ENCODE peak calls at places on chromosomes 16 and 17, in eight cellular contexts. N is glutamatergic neuron, B is nephron progenitor cell, I is MM.1S, P is breast epithelium, T is HFFc6, F is GM10248, O is dorsolateral prefrontal cortex. U is an unnamed sample.

GRCh38 chr16:87407511-87408112 is 15.5 kb downstream of the MAP1LC3B start:
- DNase-seq in O (no peak), B (no peak), F (no peak), I (peak; percentile 84), N (no peak), T (no peak), P (peak; percentile 59), U (no peak)

GRCh38 chr17:49454050-49454449 is 39.4 kb upstream of the PHB1 start:
- DNase-seq in T (peak; percentile 7), B (no peak), N (no peak), F (no peak), O (peak; percentile 75), I (no peak), P (peak; percentile 66), U (no peak)

GRCh38 chr16:31052131-31052530 is 18.8 kb downstream of the STX4 start:
- DNase-seq in O (no peak), P (no peak), B (no peak), F (no peak), T (peak; percentile 95), I (no peak), N (no peak), U (no peak)

GRCh38 chr17:19541445-19541844 is 7.8 kb downstream of the SLC47A1 start:
- DNase-seq in B (no peak), O (no peak), I (no peak), F (no peak), T (no peak), P (no peak), N (no peak), U (no peak)

GRCh38 chr17:1590031-1590746 is 27.6 kb upstream of the PITPNA start:
- DNase-seq in F (no peak), T (peak; percentile 81), B (no peak), P (no peak), I (no peak), N (no peak), O (peak; percentile 59), U (peak; percentile 60)

GRCh38 chr17:81254955-81255717 is 16.0 kb downstream of the NDUFAF8 start:
- DNase-seq in N (peak; percentile 73), I (no peak), O (peak; percentile 47), T (peak; percentile 77), F (no peak), B (peak; percentile 72), P (peak; percentile 63), U (no peak)

GRCh38 chr16:89476379-89476778 is 14.0 kb downstream of the ANKRD11 start:
- DNase-seq in O (no peak), N (no peak), F (no peak), B (no peak), P (peak; percentile 47), T (no peak), I (no peak), U (no peak)

GRCh38 chr16:65713409-65713808 is 591.5 kb upstream of the CDH11 start:
- DNase-seq in T (no peak), N (no peak), O (no peak), F (no peak), I (no peak), P (no peak), B (no peak), U (no peak)

GRCh38 chr16:10228779-10229178 is 46.6 kb upstream of the GRIN2A start:
- DNase-seq in P (no peak), T (no peak), F (peak; percentile 39), N (no peak), I (peak; percentile 21), O (no peak), B (no peak), U (no peak)

GRCh38 chr16:49924078-49924477 is 68.2 kb upstream of the ZNF423 start:
- DNase-seq in B (no peak), O (no peak), I (peak; percentile 11), F (no peak), T (no peak), P (no peak), N (no peak), U (no peak)

GRCh38 chr16:48963901-48964615 is 317.6 kb downstream of the CBLN1 start:
- DNase-seq in O (no peak), N (no peak), I (no peak), B (no peak), F (no peak), T (peak; percentile 80), P (no peak), U (no peak)

GRCh38 chr17:62718420-62718819 is 89.7 kb downstream of the MARCHF10 start:
- DNase-seq in B (no peak), I (no peak), P (no peak), O (no peak), T (peak; percentile 68), F (no peak), N (no peak), U (no peak)

GRCh38 chr16:62711797-62712196 is 675.6 kb upstream of the CDH8 start:
- DNase-seq in I (no peak), P (no peak), T (no peak), N (no peak), B (no peak), F (no peak), O (no peak), U (no peak)

GRCh38 chr17:5380491-5381135 is 38.8 kb downstream of the NUP88 start:
- DNase-seq in T (no peak), N (no peak), B (no peak), F (no peak), O (no peak), I (no peak), P (no peak), U (no peak)

GRCh38 chr16:9128346-9129342 is 37.2 kb downstream of the HAPSTR1 start:
- DNase-seq in P (peak; percentile 12), N (no peak), B (no peak), T (no peak), F (no peak), I (no peak), O (no peak), U (no peak)

GRCh38 chr16:50917941-50918340 is 176.1 kb downstream of the CYLD start:
- DNase-seq in O (no peak), B (no peak), P (no peak), T (no peak), I (no peak), F (no peak), N (no peak), U (no peak)

GRCh38 chr17:79019631-79020584 is 4.1 kb upstream of the C1QTNF1 start:
- DNase-seq in B (no peak), T (peak; percentile 70), N (peak; percentile 51), F (no peak), I (peak; percentile 67), O (peak; percentile 75), P (no peak), U (no peak)

GRCh38 chr16:14036869-14037268 is 34.2 kb upstream of the MRTFB start:
- DNase-seq in P (no peak), F (no peak), T (no peak), N (no peak), O (no peak), I (no peak), B (no peak), U (no peak)

GRCh38 chr17:48258317-48258716 is 150.8 kb downstream of the SNX11 start:
- DNase-seq in F (no peak), O (no peak), I (no peak), B (no peak), N (no peak), T (no peak), P (no peak), U (no peak)

GRCh38 chr17:48262982-48263586 is 155.5 kb downstream of the SNX11 start:
- DNase-seq in I (peak; percentile 44), N (no peak), T (peak; percentile 9), O (no peak), P (no peak), F (no peak), B (no peak), U (peak; percentile 22)

GRCh38 chr17:48259710-48260291 is 152.2 kb downstream of the SNX11 start:
- DNase-seq in P (no peak), I (peak; percentile 49), T (peak; percentile 25), N (no peak), B (no peak), O (no peak), F (no peak), U (no peak)

GRCh38 chr17:48261297-48261880 is 153.8 kb downstream of the SNX11 start:
- DNase-seq in B (peak; percentile 60), I (peak; percentile 66), F (no peak), P (no peak), N (peak; percentile 37), T (peak; percentile 7), O (no peak), U (no peak)
- TF ChIP-seq CTCF in B (peak; percentile 66), I (peak; percentile 62), F (peak; percentile 36), P (no peak), N (peak; percentile 60), T (peak; percentile 69), O (no peak), U (peak; percentile 49)

DNA sequence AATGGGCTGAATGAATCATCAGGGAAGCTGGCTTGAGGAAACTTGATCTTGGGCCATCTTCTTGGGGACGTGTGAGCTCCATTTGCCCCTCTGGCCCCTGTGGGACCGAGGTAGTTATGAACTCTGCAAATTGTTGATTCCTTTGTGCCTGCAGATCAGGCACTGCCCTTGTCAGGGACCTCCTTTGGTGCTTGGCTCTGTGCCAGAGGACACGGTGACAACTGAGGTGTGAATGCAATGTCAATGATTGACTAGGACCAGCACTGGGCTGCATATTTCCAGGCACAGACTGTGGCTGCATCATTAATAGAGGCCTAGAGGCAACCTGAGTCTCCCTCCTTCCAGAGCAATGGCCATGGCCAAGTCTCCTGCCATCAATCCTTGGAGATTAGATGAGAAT is 23.8 kb downstream of the PDILT start:
- DNase-seq in F (no peak), T (no peak), O (no peak), P (no peak), I (no peak), N (no peak), B (no peak), U (no peak)
- TF ChIP-seq CTCF in F (no peak), T (no peak), O (no peak), P (no peak), I (no peak), N (no peak), B (no peak), U (no peak)

GRCh38 chr17:44966348-44967025 is 1.6 kb downstream of the C1QL1 start:
- DNase-seq in O (no peak), N (no peak), P (no peak), T (no peak), B (no peak), F (no peak), I (no peak), U (no peak)

GRCh38 chr17:44960654-44961053 is 7.4 kb downstream of the C1QL1 start:
- DNase-seq in I (no peak), P (no peak), N (no peak), T (no peak), F (no peak), O (no peak), B (no peak), U (no peak)

GRCh38 chr17:44965491-44966234 is 2.4 kb downstream of the C1QL1 start:
- DNase-seq in T (no peak), F (no peak), O (no peak), P (no peak), B (no peak), I (no peak), N (no peak), U (no peak)

GRCh38 chr17:44959821-44960523 is 8.1 kb downstream of the C1QL1 start:
- DNase-seq in N (no peak), P (no peak), O (peak; percentile 23), B (no peak), T (no peak), F (no peak), I (no peak), U (no peak)

GRCh38 chr17:44961921-44962350 is 6.2 kb downstream of the C1QL1 start:
- DNase-seq in F (no peak), O (no peak), B (no peak), I (no peak), T (no peak), P (no peak), N (no peak), U (no peak)
- TF ChIP-seq CTCF in F (no peak), O (no peak), B (no peak), I (no peak), T (no peak), P (no peak), N (no peak), U (no peak)

GRCh38 chr17:17816831-17817551 is 19.8 kb downstream of the SREBF1 start:
- DNase-seq in N (no peak), P (no peak), I (no peak), O (no peak), F (no peak), T (no peak), B (no peak), U (no peak)
- TF ChIP-seq CTCF in N (no peak), P (no peak), I (no peak), O (no peak), F (no peak), T (peak; percentile 36), B (no peak), U (no peak)